ENCODE peak calls at places on chromosomes 7 and 10, in five cellular contexts. M is AG04450, K is fibroblast of lung, B is body of pancreas, P is esophagus squamous epithelium. O is an unnamed sample.

GRCh38 chr7:74332373-74333176 is 43.4 kb downstream of the CLIP2 start:
- DNase-seq in M (no peak), K (no peak), B (no peak), P (no peak), O (no peak)

GRCh38 chr10:58508316-58508715 is 4.4 kb upstream of the BICC1 start:
- DNase-seq in M (peak), K (peak), B (no peak), P (no peak), O (no peak)

GRCh38 chr10:131170042-131170983 is 141.2 kb downstream of the TCERG1L start:
- DNase-seq in M (no peak), K (no peak), B (no peak), P (no peak), O (no peak)

GRCh38 chr7:151459726-151460473 is 20.0 kb upstream of the CRYGN start:
- DNase-seq in M (peak), K (peak), B (peak), P (no peak), O (peak)

GRCh38 chr7:22210355-22210754 is 146.6 kb downstream of the RAPGEF5 start:
- DNase-seq in M (no peak), K (no peak), B (no peak), P (no peak), O (no peak)

GRCh38 chr10:89793649-89794254 is 92.4 kb downstream of the KIF20B start:
- DNase-seq in M (peak), K (peak), B (peak), P (no peak), O (peak)

GRCh38 chr10:120553911-120554310 is 96.9 kb downstream of the PLPP4 start:
- DNase-seq in M (no peak), K (no peak), B (no peak), P (no peak), O (no peak)

GRCh38 chr7:152615052-152615741 is 60.7 kb downstream of the XRCC2 start:
- DNase-seq in M (no peak), K (no peak), B (peak), P (no peak), O (no peak)

GRCh38 chr10:97479939-97480338 is 18.3 kb downstream of the MMS19 start:
- DNase-seq in M (no peak), K (no peak), B (no peak), P (no peak), O (no peak)

GRCh38 chr10:113362645-113363091 is 190.2 kb upstream of the HABP2 start:
- DNase-seq in M (no peak), K (no peak), B (no peak), P (no peak), O (no peak)

GRCh38 chr7:26397786-26398435 is 106.2 kb downstream of the SNX10 start:
- DNase-seq in M (no peak), K (peak), B (peak), P (no peak), O (peak)

GRCh38 chr7:107931740-107932515 is 40.9 kb downstream of the DLD start:
- DNase-seq in M (no peak), K (no peak), B (peak), P (no peak), O (no peak)

GRCh38 chr7:78863248-78863647 is 590.2 kb downstream of the MAGI2 start:
- DNase-seq in M (no peak), K (peak), B (no peak), P (no peak), O (no peak)

GRCh38 chr7:105502173-105502572 is 19.9 kb downstream of the PUS7 start:
- DNase-seq in M (no peak), K (no peak), B (no peak), P (no peak), O (no peak)

GRCh38 chr7:36262706-36263484 is 109.8 kb downstream of the EEPD1 start:
- DNase-seq in M (no peak), K (no peak), B (no peak), P (no peak), O (no peak)

GRCh38 chr10:47154762-47155161 is 145.2 kb upstream of the GDF10 start:
- DNase-seq in M (no peak), K (no peak), B (no peak), P (no peak), O (no peak)

GRCh38 chr7:387132-388022 is 97.4 kb downstream of the FOXL3 start:
- DNase-seq in M (no peak), K (no peak), B (no peak), P (no peak), O (no peak)

GRCh38 chr10:86258940-86259339 is 107.7 kb downstream of the GRID1 start:
- DNase-seq in M (no peak), K (no peak), B (no peak), P (no peak), O (no peak)

GRCh38 chr7:46932656-46933424 is 649.1 kb downstream of the TNS3 start:
- DNase-seq in M (peak), K (peak), B (peak), P (no peak), O (peak)

GRCh38 chr7:19107392-19108147 is 9.9 kb downstream of the TWIST1 start:
- DNase-seq in M (no peak), K (peak), B (no peak), P (no peak), O (no peak)

GRCh38 chr10:89283988-89284475 is 17.8 kb upstream of the IFIT2 start:
- DNase-seq in M (no peak), K (peak), B (peak), P (no peak), O (no peak)

GRCh38 chr10:117075064-117075463 is 63.0 kb downstream of the VAX1 start:
- DNase-seq in M (no peak), K (no peak), B (no peak), P (no peak), O (no peak)

GRCh38 chr10:6203331-6204062 is 765 bp downstream of the PFKFB3 start:
- DNase-seq in M (no peak), K (peak), B (peak), P (no peak), O (peak)

GRCh38 chr7:4434306-4434705 is 247.8 kb upstream of the FOXK1 start:
- DNase-seq in M (no peak), K (no peak), B (no peak), P (no peak), O (no peak)

GRCh38 chr7:131444683-131445082 is 111.7 kb downstream of the PODXL start:
- DNase-seq in M (no peak), K (no peak), B (no peak), P (no peak), O (no peak)

GRCh38 chr10:68153473-68154210 is 44.4 kb downstream of the MYPN start:
- DNase-seq in M (peak), K (peak), B (peak), P (no peak), O (peak)

GRCh38 chr7:55055479-55055878 is 36.7 kb downstream of the EGFR start:
- DNase-seq in M (no peak), K (peak), B (no peak), P (no peak), O (no peak)

GRCh38 chr7:20440472-20441105 is 109.9 kb downstream of the ITGB8 start:
- DNase-seq in M (peak), K (peak), B (peak), P (no peak), O (no peak)

GRCh38 chr10:61063035-61063434 is 119.0 kb upstream of the RHOBTB1 start:
- DNase-seq in M (no peak), K (peak), B (peak), P (no peak), O (peak)

GRCh38 chr7:1257221-1257620 is 24.5 kb downstream of the UNCX start:
- DNase-seq in M (no peak), K (no peak), B (no peak), P (no peak), O (no peak)

GRCh38 chr10:100364735-100365391 is 17.8 kb downstream of the SCD start:
- DNase-seq in M (no peak), K (peak), B (peak), P (no peak), O (peak)

GRCh38 chr7:112207106-112207592 is 654 bp downstream of the ZNF277 start:
- DNase-seq in M (no peak), K (no peak), B (no peak), P (no peak), O (no peak)

GRCh38 chr10:127298396-127298795 is 102.0 kb upstream of the INSYN2A start:
- DNase-seq in M (no peak), K (no peak), B (no peak), P (no peak), O (no peak)

GRCh38 chr7:24508301-24508700 is 65.0 kb upstream of the PALS2 start:
- DNase-seq in M (no peak), K (no peak), B (no peak), P (no peak), O (no peak)

DNA sequence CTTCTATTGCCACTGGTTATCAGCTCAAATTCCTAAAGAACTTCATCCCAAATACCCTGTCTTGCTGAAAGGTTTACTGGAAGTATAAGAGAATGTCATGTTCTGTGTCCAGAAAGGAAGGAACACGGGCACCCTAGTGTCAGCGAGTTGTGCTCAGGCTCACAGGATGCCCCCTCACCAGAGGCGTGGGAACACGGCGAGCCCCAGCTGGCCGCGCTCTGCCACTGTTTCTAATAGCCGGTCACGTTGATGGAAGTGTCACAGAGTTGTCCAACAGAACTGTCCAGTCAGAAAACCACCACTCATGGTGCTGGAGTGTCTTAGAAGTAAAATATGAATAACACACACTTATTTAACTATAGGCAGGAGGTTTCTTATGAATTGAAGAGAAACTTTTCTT is 72.8 kb downstream of the FIGNL1 start:
- DNase-seq in M (no peak), K (no peak), B (no peak), P (no peak), O (no peak)
- H3K27ac ChIP-seq in M (no peak), K (no peak), B (no peak), P (no peak), O (no peak)

GRCh38 chr7:13998866-13999265 is 9.4 kb upstream of the ETV1 start:
- DNase-seq in M (no peak), K (no peak), B (no peak), P (no peak), O (no peak)

GRCh38 chr7:14000247-14000646 is 10.8 kb upstream of the ETV1 start:
- DNase-seq in M (no peak), K (no peak), B (no peak), P (no peak), O (no peak)

DNA sequence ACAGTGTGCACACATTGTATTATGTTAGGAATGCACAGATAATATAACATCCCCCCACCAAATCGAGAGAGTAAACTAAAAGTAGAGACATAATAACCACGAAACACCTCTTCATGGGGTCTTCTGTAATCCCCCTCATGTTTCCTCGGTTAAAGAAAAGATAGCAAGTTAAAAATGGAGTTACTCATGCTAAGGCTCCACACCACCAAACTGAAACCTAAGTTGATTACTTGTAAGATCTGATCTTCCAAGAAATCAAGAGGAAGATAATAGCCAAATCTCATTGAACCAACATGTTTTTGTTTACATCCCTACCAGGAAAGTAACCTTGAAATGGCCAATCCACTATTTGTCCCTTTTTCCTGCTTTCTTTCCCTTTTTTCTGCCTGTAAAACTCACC is 11.7 kb upstream of the ETV1 start:
- DNase-seq in M (no peak), K (no peak), B (no peak), P (no peak), O (no peak)
- H3K27ac ChIP-seq in M (no peak), K (no peak), B (no peak), P (no peak), O (no peak)

GRCh38 chr7:2707481-2707880 is 19.5 kb downstream of the AMZ1 start:
- DNase-seq in M (no peak), K (no peak), B (no peak), P (no peak), O (no peak)

GRCh38 chr7:2706685-2707126 is 18.7 kb downstream of the AMZ1 start:
- DNase-seq in M (no peak), K (peak), B (no peak), P (no peak), O (no peak)

GRCh38 chr7:2708041-2708440 is 20.0 kb downstream of the AMZ1 start:
- DNase-seq in M (no peak), K (no peak), B (no peak), P (no peak), O (no peak)

GRCh38 chr7:2702594-2702957 is 14.6 kb downstream of the AMZ1 start:
- DNase-seq in M (no peak), K (no peak), B (no peak), P (no peak), O (no peak)

DNA sequence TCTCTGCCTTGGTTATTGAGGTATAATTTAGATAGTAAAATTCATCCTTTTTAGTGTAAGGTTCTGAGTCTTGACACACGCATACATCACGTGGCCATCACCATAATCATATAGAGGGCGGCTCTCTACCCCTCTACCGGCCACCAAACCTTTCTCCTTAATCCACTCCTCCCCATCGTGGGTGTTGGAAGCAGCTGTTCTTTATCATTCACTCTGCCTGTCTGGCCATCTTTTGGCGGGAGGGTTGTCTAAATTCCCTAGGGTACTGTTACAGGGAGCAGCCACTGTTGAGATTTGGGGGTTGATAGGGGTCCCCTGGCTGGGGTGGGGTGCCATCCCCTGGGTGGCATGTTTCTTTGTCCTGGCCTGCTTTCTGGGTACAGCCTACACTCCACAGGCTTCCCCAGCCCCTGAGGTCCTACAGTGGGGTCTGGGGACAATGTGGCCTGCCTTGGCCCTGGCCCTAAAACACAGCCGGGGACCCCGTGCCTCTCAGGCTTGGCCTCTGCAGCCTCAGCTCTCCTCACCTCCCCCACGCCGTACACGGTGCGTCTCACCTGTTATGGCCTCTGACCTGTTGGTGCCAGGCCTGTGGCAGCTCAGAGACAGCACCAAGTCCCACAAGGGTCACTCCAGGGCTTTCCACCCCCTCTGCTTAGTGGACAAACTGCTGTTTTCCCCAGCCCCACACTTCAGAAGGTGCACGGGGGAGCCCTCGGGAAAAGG is 17.5 kb downstream of the AMZ1 start:
- DNase-seq in M (no peak), K (no peak), B (no peak), P (no peak), O (no peak)
- H3K27ac ChIP-seq in M (no peak), K (no peak), B (no peak), P (no peak), O (no peak)

DNA sequence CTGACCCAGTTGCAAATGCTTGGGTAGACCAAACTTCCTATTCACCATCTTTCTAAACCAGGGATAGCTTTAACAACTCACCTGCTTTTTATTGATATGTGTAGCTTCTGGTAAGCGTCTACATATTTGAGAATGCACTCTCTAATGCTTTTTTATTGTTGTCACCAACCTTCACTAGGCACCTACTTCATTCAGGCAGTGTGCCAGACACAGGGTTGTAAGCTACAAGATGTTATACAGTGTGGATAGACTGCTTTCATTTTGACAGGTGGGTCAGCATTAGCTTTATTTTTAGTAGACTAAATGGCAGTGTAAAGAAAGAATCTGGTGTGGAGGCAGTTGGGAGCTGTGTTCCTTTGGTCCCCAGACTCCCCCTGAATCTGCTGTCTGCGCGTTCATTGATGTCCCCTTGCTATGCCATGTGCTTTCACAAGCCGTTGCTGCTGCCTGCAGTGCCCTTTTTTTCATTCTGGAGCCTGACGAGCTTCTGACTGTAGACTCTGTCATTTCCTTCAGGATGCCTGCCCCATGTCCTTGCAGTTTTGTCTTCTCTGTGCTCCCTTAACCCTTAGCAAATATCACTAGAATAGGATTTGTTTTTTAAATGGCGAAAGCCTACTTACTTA is 32.1 kb downstream of the NRF1 start:
- DNase-seq in M (no peak), K (no peak), B (no peak), P (no peak), O (no peak)
- H3K27ac ChIP-seq in M (no peak), K (no peak), B (no peak), P (no peak), O (no peak)

DNA sequence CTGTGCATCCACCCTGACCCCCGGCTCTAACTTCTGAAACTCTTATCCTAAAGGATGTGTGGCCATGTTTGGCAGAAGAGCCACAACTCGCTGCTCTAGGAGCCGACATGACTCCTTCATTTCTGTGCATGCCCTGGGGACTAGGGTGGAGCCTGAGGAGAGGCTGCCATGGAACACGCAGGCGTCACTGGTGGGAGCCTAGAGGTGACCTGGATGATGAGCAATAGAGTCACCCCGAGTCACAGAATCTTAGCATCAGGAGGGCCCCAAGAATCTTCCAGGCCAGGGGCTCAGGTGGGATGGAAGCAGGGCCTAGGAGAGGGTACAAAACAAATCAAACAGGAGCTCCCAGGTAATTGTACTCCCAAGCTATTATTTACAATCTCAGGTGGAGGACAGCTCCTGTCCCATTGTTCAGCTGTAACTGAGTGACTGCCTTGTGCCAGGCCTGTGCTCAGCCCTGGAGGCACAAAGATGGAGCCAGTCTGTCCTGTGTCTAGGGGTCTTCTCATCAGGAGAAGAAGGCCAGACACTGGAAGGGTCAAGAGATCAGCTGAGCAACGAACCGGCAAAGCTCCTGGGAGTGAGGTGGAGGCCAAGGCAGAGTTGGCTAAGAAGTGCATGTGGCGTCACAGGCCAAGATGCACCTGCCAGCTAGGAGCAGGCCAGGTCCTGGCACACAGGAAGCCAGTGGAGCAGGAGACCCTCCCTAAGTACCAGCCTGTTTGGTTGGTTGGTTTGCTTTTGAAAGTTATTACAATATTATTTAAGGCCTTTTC is 5.8 kb upstream of the ZNF22 start:
- DNase-seq in M (no peak), K (no peak), B (peak), P (no peak), O (no peak)
- H3K27ac ChIP-seq in M (peak), K (no peak), B (peak), P (peak), O (peak)

GRCh38 chr10:74432841-74433594 is 282.0 kb downstream of the ADK start:
- DNase-seq in M (peak), K (peak), B (no peak), P (no peak), O (no peak)
- H3K27ac ChIP-seq in M (no peak), K (no peak), B (no peak), P (no peak), O (no peak)

DNA sequence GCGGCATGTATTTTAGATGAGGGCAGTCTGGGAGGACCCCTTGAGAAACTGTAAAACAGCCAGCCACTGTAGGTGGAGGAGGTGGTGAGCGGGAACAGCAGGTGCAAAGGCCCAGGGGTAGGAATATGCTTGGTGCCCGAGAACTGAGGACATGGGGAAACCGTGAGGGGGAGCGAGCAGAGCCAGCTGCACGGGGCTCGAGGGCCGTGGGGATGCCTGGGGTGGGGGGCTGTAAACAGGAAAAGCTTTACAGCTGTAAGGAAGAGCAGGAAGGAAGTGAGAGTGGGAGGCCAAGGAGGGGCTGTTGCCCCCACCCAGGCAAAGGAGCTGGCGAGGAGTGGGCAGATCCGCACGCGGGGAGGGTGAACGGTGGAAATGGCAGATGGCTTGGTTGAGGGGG is 34.3 kb downstream of the ZMIZ1 start:
- DNase-seq in M (no peak), K (no peak), B (no peak), P (no peak), O (no peak)
- H3K27ac ChIP-seq in M (no peak), K (peak), B (peak), P (peak), O (no peak)

GRCh38 chr10:125144209-125144608 is 16.2 kb downstream of the CTBP2 start:
- DNase-seq in M (no peak), K (no peak), B (no peak), P (no peak), O (no peak)
- H3K27ac ChIP-seq in M (no peak), K (no peak), B (peak), P (peak), O (no peak)